ENCODE peak calls at places on chromosomes 5 and 9, in eight cellular contexts. L is HFF-Myc, U is thyroid gland, I is IMR-90, N is psoas muscle, O is AG04449, S is cardiac muscle cell, F is A549. D is an unnamed sample.

GRCh38 chr5:124544366-124545055 is 201.9 kb downstream of the ZNF608 start:
- DNase-seq in N (no peak), S (no peak), O (no peak), F (no peak), L (no peak), I (peak; percentile 43), U (no peak), D (no peak)

GRCh38 chr9:128792978-128793686 is 6.1 kb downstream of the TBC1D13 start:
- DNase-seq in L (no peak), F (no peak), I (no peak), S (no peak), N (no peak), O (no peak), U (no peak), D (no peak)

GRCh38 chr9:135819905-135820304 is 87.4 kb downstream of the CAMSAP1 start:
- DNase-seq in O (no peak), L (no peak), I (no peak), U (no peak), S (no peak), N (no peak), F (no peak), D (no peak)

GRCh38 chr5:57412680-57413079 is 69.9 kb downstream of the ACTBL2 start:
- DNase-seq in O (no peak), S (peak; percentile 48), I (no peak), F (no peak), N (no peak), U (no peak), L (no peak), D (no peak)

GRCh38 chr9:116271991-116272390 is 118.4 kb downstream of the PAPPA start:
- DNase-seq in S (no peak), L (no peak), N (no peak), O (no peak), I (no peak), F (no peak), U (no peak), D (no peak)

GRCh38 chr5:64831996-64832395 is 63.3 kb downstream of the CWC27 start:
- DNase-seq in I (no peak), N (no peak), S (no peak), O (no peak), L (no peak), U (no peak), F (no peak), D (no peak)

GRCh38 chr9:5621327-5621726 is 7.6 kb upstream of the RIC1 start:
- DNase-seq in U (no peak), I (peak; percentile 87), F (peak; percentile 12), L (peak; percentile 55), N (no peak), S (peak; percentile 70), O (peak; percentile 79), D (no peak)

GRCh38 chr5:73282923-73283322 is 109.9 kb downstream of the TMEM174 start:
- DNase-seq in L (no peak), I (no peak), F (no peak), O (no peak), S (no peak), N (no peak), U (no peak), D (no peak)

GRCh38 chr5:56360816-56361215 is 127.7 kb upstream of the ANKRD55 start:
- DNase-seq in U (no peak), N (no peak), I (no peak), S (peak; percentile 47), O (no peak), L (no peak), F (no peak), D (no peak)

GRCh38 chr5:159441441-159441840 is 111.2 kb upstream of the IL12B start:
- DNase-seq in N (no peak), L (no peak), O (no peak), F (peak; percentile 74), I (no peak), S (no peak), U (no peak), D (no peak)

GRCh38 chr5:176559683-176560082 is 10.5 kb downstream of the CDHR2 start:
- DNase-seq in F (no peak), I (no peak), L (no peak), N (no peak), O (no peak), U (no peak), S (no peak), D (no peak)

GRCh38 chr9:23041466-23041865 is 594.8 kb downstream of the DMRTA1 start:
- DNase-seq in I (no peak), O (no peak), S (no peak), L (no peak), F (no peak), N (no peak), U (no peak), D (no peak)

GRCh38 chr5:6581559-6582426 is 51.1 kb downstream of the NSUN2 start:
- DNase-seq in O (no peak), F (no peak), S (peak; percentile 33), L (no peak), U (no peak), N (no peak), I (no peak), D (no peak)

DNA sequence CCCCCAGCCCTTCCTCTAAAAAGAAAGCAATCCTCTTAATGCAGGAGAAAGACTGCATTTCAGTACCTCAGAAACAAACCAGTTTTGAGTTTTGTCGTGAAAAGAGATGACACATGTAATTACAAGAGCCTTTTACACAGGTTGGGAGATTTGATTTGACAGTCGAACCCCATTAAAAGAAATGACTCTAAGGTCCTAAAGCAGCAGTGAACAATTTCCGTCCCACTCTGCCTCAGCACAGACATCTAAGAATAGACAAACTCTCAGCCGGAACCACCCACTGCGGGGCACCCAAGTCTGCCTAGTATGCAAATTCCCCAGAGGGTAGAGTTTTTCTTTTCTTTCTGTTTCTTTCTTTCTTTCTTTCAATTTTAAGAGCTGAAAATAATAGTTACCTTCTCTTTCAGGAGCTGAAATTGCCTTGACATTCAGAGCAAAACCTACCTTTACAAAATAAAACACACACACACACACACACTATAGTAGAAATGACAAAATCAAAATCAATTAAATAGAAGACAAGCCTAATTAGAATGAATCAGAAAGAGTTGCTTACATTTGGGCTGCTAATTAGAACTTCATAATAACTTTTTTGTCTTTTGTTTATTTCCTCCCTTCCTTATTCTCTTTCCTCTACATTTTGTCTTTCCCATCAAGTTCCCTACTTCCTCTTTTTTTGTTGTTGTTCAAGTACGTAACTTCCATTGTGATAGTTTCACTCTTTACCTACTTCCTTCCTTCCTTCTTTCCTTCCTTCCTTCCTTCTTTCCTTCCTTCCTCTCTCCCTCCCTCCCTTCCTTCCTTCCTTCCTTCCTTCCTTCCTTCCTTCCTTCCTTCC is 65.1 kb downstream of the BASP1 start:
- DNase-seq in O (no peak), U (no peak), I (no peak), S (no peak), F (no peak), N (no peak), L (no peak), D (no peak)
- H3K4me3 ChIP-seq in O (no peak overlapping the region), U (no peak overlapping the region), I (no peak overlapping the region), S (no peak overlapping the region), F (no peak overlapping the region), N (no peak overlapping the region), L (no peak overlapping the region), D (no peak overlapping the region)

GRCh38 chr5:26326153-26326759 is 712.1 kb downstream of the CDH9 start:
- DNase-seq in L (no peak), F (no peak), S (no peak), O (no peak), I (no peak), N (peak; percentile 38), U (no peak), D (no peak)

GRCh38 chr5:26323794-26324193 is 714.6 kb downstream of the CDH9 start:
- DNase-seq in L (no peak), O (no peak), S (no peak), I (no peak), U (no peak), F (no peak), N (peak; percentile 32), D (no peak)

DNA sequence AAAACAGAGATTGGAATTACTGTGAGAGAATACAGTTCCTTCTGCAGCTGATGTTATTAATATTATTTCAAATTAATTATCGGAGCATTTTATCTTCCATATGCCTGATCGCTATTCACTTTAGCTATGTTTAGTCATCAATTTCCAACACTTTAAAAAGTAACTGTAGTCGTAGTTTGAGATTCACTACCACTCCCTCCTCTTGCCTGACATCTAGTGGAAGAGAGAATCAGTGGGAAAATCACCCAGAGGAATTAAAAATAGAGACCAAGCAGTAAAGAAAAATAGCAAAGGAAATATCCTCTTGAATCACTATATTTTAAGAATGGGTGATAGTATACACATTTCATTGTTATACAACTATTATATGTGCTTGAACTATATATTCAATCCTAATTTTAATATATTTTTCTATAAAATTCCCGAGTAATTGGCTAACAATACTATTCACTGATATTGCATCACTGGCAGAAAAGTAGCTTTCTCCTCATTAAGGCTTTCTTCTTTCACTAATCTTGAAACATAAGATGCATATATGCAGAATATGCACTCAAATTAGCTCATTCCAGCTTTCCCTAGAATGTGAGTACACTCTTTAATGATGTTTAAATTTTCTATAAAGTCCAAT is 708.7 kb downstream of the CDH9 start:
- DNase-seq in I (no peak), F (no peak), L (no peak), O (no peak), N (no peak), S (no peak), U (no peak), D (no peak)
- TF ChIP-seq CTCF in I (no peak), F (peak; percentile 48), L (no peak), O (no peak), N (no peak), S (no peak), U (no peak), D (peak; percentile 4)

DNA sequence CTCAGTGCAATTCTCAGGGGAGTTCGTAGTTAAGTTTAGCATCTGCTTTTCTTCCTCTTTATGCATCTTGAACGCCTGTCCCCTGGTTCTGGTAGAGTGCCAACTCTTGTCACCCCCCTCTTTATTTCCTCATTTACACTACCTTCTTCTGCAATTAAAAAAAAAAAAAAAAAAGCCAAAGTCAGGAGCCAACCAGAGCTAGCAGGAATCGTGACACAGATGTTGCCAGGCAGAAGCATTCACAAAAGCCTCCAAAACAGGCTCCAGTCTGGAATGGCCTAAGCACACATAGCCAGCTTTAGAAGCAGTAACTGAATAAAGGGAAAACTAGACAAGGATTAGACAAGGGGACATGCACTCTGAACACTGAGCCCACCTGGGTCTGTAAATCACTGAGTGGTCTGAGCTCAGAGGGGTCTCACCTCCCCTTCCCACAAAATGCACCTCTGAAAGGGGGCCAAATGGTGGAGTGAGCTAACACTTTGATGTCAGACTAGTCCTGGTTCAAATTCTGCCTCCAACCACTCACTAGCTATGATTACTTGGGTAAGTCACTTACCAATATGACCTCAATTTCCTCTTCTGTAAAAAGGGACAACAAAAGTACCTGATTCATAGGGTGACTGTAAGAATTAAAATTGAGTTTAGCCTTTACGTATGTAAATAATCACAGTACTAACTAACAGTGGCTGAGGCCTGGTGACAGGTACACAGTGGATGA is 2.0 kb downstream of the CD74 start:
- DNase-seq in N (peak; percentile 64), F (peak; percentile 76), O (no peak), L (peak; percentile 40), S (peak; percentile 84), I (peak; percentile 74), U (peak; percentile 81), D (peak; percentile 21)
- H3K4me3 ChIP-seq in N (peak overlapping the region; percentile 63), F (no peak overlapping the region), O (no peak overlapping the region), L (no peak overlapping the region), S (no peak overlapping the region), I (no peak overlapping the region), U (no peak overlapping the region), D (no peak overlapping the region)

DNA sequence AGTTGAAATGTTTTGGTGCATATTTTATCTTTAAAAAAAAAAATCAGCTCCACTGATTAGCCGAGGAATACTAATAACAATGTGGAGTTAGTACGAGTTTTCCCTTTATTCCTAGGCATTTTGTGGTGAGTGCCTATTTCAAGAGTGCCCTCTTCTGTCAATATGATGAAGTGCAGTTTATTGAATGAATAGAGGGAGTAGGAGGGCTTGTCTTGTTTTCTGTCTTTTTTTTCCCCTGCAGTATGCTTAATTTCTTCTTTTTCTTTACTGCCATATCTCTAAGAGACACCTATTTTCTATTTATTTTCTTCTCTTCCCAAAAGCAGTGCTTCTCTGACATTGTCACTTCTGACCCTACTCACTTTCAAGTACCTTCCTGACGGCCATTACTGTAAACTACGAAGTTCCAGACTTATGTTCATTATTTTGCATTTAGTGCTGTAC is 169.6 kb upstream of the PITX1 start:
- DNase-seq in N (no peak), F (no peak), U (no peak), I (no peak), S (no peak), O (no peak), L (no peak), D (no peak)
- TF ChIP-seq CTCF in N (peak; percentile 33), F (peak; percentile 30), U (peak; percentile 44), I (peak; percentile 36), S (no peak), O (no peak), L (peak; percentile 35), D (peak; percentile 45)

D was measured in AG09309.